ENCODE peak calls at places on chromosome 20, in eight cellular contexts. K is M059J; W is upper lobe of left lung; X is H7; L is stimulated activated CD8-positive, alpha-beta memory T cell treated with anti-CD3 and anti-CD28 coated beads, Interleukin-7, amount 100 ng/mL, for 1 hour; D is SJSA1; F is substantia nigra; G is activated T-helper 1 cell treated with Interleukin-2 at 50 U/mL for 16 hours. H is an unnamed sample.

GRCh38 chr20:12130781-12131180 is 213.1 kb downstream of the BTBD3 start:
- DNase-seq in K (peak), W (no peak), X (no peak), L (no peak), D (no peak), F (no peak), G (no peak), H (no peak)

GRCh38 chr20:13649548-13649947 is 10.8 kb upstream of the TASP1 start:
- DNase-seq in K (peak), W (no peak), X (no peak), L (no peak), D (no peak), F (no peak), G (no peak), H (no peak)

GRCh38 chr20:15494841-15495240 is 1078.4 kb downstream of the KIF16B start:
- DNase-seq in K (no peak), W (no peak), X (no peak), L (no peak), D (no peak), F (no peak), G (no peak), H (no peak)

GRCh38 chr20:22180244-22180643 is 404.1 kb downstream of the FOXA2 start:
- DNase-seq in K (no peak), W (no peak), X (peak), L (no peak), D (no peak), F (no peak), G (no peak), H (no peak)

GRCh38 chr20:16709017-16709416 is 20.8 kb upstream of the SNRPB2 start:
- DNase-seq in K (no peak), W (no peak), X (no peak), L (no peak), D (no peak), F (no peak), G (no peak), H (no peak)

GRCh38 chr20:43744121-43744520 is 17.3 kb upstream of the GTSF1L start:
- DNase-seq in K (peak), W (no peak), X (peak), L (no peak), D (no peak), F (no peak), G (no peak), H (peak)

GRCh38 chr20:38725458-38725958 is 1.2 kb downstream of the SLC32A1 start:
- DNase-seq in K (no peak), W (no peak), X (no peak), L (no peak), D (no peak), F (no peak), G (no peak), H (no peak)

GRCh38 chr20:63145156-63145555 is 70.8 kb downstream of the YTHDF1 start:
- DNase-seq in K (no peak), W (no peak), X (no peak), L (no peak), D (no peak), F (no peak), G (no peak), H (no peak)

GRCh38 chr20:9503530-9504251 is 10.7 kb upstream of the LAMP5 start:
- DNase-seq in K (peak), W (no peak), X (peak), L (no peak), D (no peak), F (no peak), G (no peak), H (peak)

H was measured in NCI-H748 treated with DMSO at 0.1 percent for 48 hours.